ENCODE peak calls at places on chromosomes 16 and 17, in four cellular contexts. N is K562, C is WTC11, E is GM12878. V is an unnamed sample.
A peak's percentile ranks its signal among the peaks of the same experiment; 100 is the strongest.

GRCh38 chr16:23105309-23105708 is 43.9 kb downstream of the USP31 start:
- DNase-seq in N (no peak), C (no peak), E (no peak), V (no peak)

GRCh38 chr16:89716493-89716892 is 4.2 kb downstream of the VPS9D1 start:
- DNase-seq in E (no peak), C (no peak), N (no peak), V (no peak)

GRCh38 chr16:85927326-85927725 is 28.4 kb downstream of the IRF8 start:
- DNase-seq in N (no peak), E (no peak), C (no peak), V (no peak)

GRCh38 chr17:34670618-34671017 is 91.2 kb downstream of the TMEM132E start:
- DNase-seq in N (no peak), E (no peak), C (no peak), V (no peak)

GRCh38 chr17:38730526-38731379 is 612 bp downstream of the CISD3 start:
- DNase-seq in C (peak; percentile 47), N (peak; percentile 46), E (no peak), V (peak; percentile 90)

GRCh38 chr17:59534583-59534982 is 30.8 kb upstream of the DHX40 start:
- DNase-seq in C (no peak), E (no peak), N (no peak), V (peak; percentile 23)

GRCh38 chr16:69476920-69477418 is 52.5 kb downstream of the CYB5B start:
- DNase-seq in E (no peak), C (no peak), N (peak; percentile 55), V (peak; percentile 29)

GRCh38 chr17:43758497-43759174 is at the start of gene SOST:
- DNase-seq in E (no peak), C (no peak), N (peak; percentile 38), V (no peak)

GRCh38 chr17:58121925-58122324 is 26.3 kb upstream of the OR4D1 start:
- DNase-seq in E (no peak), C (peak; percentile 23), N (peak; percentile 60), V (peak; percentile 56)

GRCh38 chr16:11057696-11058345 is 113.5 kb downstream of the CLEC16A start:
- DNase-seq in E (no peak), N (no peak), C (no peak), V (no peak)

GRCh38 chr16:84294196-84295142 is at the start of gene WFDC1:
- DNase-seq in C (peak; percentile 29), N (no peak), E (no peak), V (no peak)

GRCh38 chr17:77107506-77108433 is 33.0 kb upstream of the SEC14L1 start:
- DNase-seq in E (peak; percentile 94), C (no peak), N (peak; percentile 62), V (no peak)

GRCh38 chr16:55559933-55560516 is 6.5 kb upstream of the CAPNS2 start:
- DNase-seq in E (no peak), C (no peak), N (no peak), V (no peak)

GRCh38 chr17:4998666-4999428 is 1.1 kb downstream of the KIF1C start:
- DNase-seq in E (no peak), N (no peak), C (peak; percentile 17), V (peak; percentile 86)

GRCh38 chr17:56392274-56392673 is 201.2 kb upstream of the NOG start:
- DNase-seq in C (no peak), N (no peak), E (no peak), V (no peak)

GRCh38 chr17:43790311-43790940 is 10.2 kb downstream of the CFAP97D1 start:
- DNase-seq in C (peak; percentile 29), E (no peak), N (no peak), V (peak; percentile 26)

GRCh38 chr17:58127846-58128245 is 20.3 kb upstream of the OR4D1 start:
- DNase-seq in E (no peak), N (no peak), C (no peak), V (no peak)

GRCh38 chr16:58578642-58579041 is 51.0 kb downstream of the CNOT1 start:
- DNase-seq in N (no peak), E (no peak), C (no peak), V (no peak)

GRCh38 chr16:31745900-31746299 is 127.7 kb upstream of the ZNF267 start:
- DNase-seq in N (no peak), E (no peak), C (no peak), V (no peak)

GRCh38 chr16:89009343-89010209 is 32.6 kb upstream of the CBFA2T3 start:
- DNase-seq in E (no peak), N (peak; percentile 68), C (peak; percentile 63), V (no peak)

GRCh38 chr17:72446525-72447250 is 325.9 kb downstream of the SOX9 start:
- DNase-seq in N (no peak), C (no peak), E (no peak), V (peak; percentile 41)

GRCh38 chr16:65600046-65600445 is 478.2 kb upstream of the CDH11 start:
- DNase-seq in N (no peak), E (no peak), C (no peak), V (no peak)

GRCh38 chr16:61871837-61872777 is 164.1 kb downstream of the CDH8 start:
- DNase-seq in E (no peak), N (no peak), C (no peak), V (no peak)

GRCh38 chr17:67378444-67379250 is 1.6 kb downstream of the PITPNC1 start:
- DNase-seq in E (no peak), N (peak; percentile 78), C (peak; percentile 82), V (peak; percentile 72)

GRCh38 chr16:82629441-82630027 is 2.8 kb downstream of the CDH13 start:
- DNase-seq in N (no peak), C (no peak), E (no peak), V (no peak)

GRCh38 chr16:82630688-82631087 is 3.9 kb downstream of the CDH13 start:
- DNase-seq in N (no peak), E (no peak), C (no peak), V (no peak)

GRCh38 chr16:82630219-82630618 is 3.5 kb downstream of the CDH13 start:
- DNase-seq in C (no peak), E (no peak), N (no peak), V (no peak)

GRCh38 chr16:82633964-82634600 is 7.3 kb downstream of the CDH13 start:
- DNase-seq in E (no peak), N (no peak), C (no peak), V (no peak)

DNA sequence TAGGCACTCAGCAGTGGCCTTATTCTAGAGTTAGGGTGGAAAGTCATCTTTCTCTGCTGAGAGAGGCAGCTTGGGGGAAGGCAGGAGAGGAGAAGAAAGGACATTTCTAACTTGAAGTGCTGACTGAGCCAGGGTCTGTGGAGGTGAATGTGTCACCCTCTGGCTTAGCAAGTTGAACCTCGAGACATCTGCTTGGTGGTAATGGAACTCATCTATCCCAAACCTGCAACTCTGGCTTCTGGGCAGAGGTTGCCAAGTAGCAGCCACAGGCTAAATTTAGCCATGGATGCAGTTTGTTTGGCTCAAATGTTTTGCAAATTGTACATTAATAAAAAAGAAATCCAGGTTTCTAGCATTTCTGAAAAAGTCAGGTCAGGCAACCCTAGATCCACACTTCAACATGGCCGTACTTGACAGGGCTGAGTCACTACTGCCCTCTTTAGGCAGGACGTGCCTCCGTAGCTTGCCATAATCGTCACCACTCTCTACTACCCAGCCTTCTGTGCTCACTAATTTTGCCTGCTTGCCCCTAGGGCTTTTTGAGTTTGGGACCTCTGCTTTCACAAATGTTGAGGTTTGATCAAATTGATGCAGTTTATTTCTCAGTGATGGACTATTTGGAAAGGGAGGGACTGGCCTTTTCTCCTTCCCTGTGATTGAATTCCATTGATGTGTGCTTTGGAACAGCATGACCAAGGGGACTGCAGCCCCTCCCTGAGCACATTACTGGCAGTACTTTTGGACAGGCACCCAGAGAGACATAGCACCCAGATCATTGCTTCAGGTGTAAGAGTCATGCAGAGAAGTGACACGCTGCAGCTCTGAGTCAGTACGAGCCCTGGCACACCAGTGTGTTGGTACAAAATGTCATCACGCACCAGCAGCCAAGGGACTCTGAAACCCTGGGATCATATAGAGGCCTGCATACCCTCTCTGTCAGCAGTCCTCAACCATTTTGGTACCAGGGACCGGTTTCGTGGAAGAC is 5.2 kb downstream of the CDH13 start:
- DNase-seq in N (peak; percentile 16), E (no peak), C (peak; percentile 23), V (no peak)
- TF ChIP-seq NR2C2 in N (no peak), E (no peak), C (no peak), V (no peak)

DNA sequence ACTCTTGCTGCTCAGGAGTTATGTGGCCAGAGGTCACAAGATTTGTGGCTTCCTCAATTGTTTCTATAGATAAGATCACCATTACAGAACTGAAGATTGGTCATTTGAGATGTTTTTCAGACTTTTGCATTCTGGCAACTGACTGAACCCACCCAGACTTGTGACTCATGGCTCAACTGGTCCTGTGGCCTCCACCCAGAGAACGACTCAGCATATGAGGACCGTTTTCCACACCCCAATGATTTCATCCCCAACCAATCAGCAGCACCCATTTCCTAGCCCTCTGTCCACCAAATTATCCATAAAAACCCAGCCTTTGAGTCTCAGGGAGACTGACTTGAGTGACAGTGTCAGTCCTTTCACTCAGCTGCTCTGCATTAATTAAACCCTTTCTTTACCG is 143.2 kb upstream of the ASIC2 start:
- DNase-seq in C (no peak), E (no peak), N (peak; percentile 7), V (no peak)
- TF ChIP-seq NR2C2 in C (no peak), E (no peak), N (no peak), V (no peak)

GRCh38 chr17:61401280-61402072 is 1.8 kb downstream of the TBX2 start:
- DNase-seq in C (no peak), N (no peak), E (no peak), V (no peak)
- TF ChIP-seq NR2C2 in C (no peak), N (no peak), E (no peak), V (no peak)

GRCh38 chr17:78897639-78897996 is 5.4 kb downstream of the CEP295NL start:
- DNase-seq in N (no peak), C (no peak), E (no peak), V (no peak)
- TF ChIP-seq NR2C2 in N (no peak), C (no peak), E (no peak), V (no peak)

DNA sequence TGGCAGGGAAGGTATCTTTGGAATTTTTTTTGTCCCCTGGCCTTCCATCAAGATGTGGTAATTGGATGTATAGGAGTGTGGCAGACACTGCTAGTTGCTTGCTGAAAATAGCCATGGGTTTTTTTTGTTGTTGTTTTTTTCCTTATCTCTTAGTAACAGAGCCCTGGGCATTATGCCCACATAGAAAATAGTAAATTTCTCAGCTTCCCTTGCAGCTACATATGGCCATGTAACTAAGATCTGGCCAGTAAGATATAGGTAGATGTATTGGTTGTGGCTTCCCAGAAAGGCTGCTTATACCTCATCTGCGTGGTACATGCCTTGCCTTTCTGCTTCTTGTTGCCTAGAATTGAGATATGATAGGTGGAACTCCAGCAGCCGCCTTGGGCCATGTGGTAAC is 349.9 kb downstream of the CPPED1 start:
- DNase-seq in C (no peak), N (peak; percentile 8), E (no peak), V (no peak)
- TF ChIP-seq NR2C2 in C (no peak), N (no peak), E (no peak), V (no peak)

GRCh38 chr17:80758793-80759673 is 214.4 kb downstream of the RPTOR start:
- DNase-seq in C (no peak), E (no peak), N (no peak), V (peak; percentile 29)
- TF ChIP-seq NR2C2 in C (no peak), E (no peak), N (no peak), V (no peak)

GRCh38 chr17:80475949-80476876 is at the start of gene NPTX1:
- DNase-seq in E (no peak), N (no peak), C (no peak), V (no peak)

GRCh38 chr17:80477647-80478478 is 1.5 kb upstream of the NPTX1 start:
- DNase-seq in C (peak; percentile 72), N (peak; percentile 48), E (no peak), V (no peak)

GRCh38 chr17:80474933-80475915 is 1.2 kb downstream of the NPTX1 start:
- DNase-seq in E (no peak), N (no peak), C (no peak), V (no peak)

GRCh38 chr17:80478487-80479245 is 2.3 kb upstream of the NPTX1 start:
- DNase-seq in C (no peak), N (no peak), E (no peak), V (no peak)

GRCh38 chr17:80476877-80477646 is 655 bp upstream of the NPTX1 start:
- DNase-seq in E (no peak), N (no peak), C (no peak), V (no peak)
- TF ChIP-seq NR2C2 in E (no peak), N (no peak), C (no peak), V (no peak)